ENCODE peak calls at places on chromosomes 1 and 21, in ten cellular contexts. G is Peyer's patch; E is CD8-positive, alpha-beta memory T cell; Y is aorta; D is HCT116; X is endothelial cell of umbilical vein; V is ovary; K is thoracic aorta; C is PC-3; S is neuronal stem cell. U is an unnamed sample. For H3K4me1, the result is how much of the 10 kb centered on the place peaks cover.

GRCh38 chr1:222734740-222735139 is 2.3 kb upstream of the FAM177B start:
- DNase-seq in G (no peak), E (no peak), Y (no peak), D (no peak), X (no peak), V (no peak), K (no peak), C (no peak), S (no peak), U (no peak)

GRCh38 chr1:204350265-204350664 is 9.5 kb downstream of the PLEKHA6 start:
- DNase-seq in G (no peak), E (no peak), Y (no peak), D (no peak), X (no peak), V (no peak), K (no peak), C (no peak), S (no peak), U (peak)

GRCh38 chr21:39048574-39048973 is 134.7 kb downstream of the PSMG1 start:
- DNase-seq in G (no peak), E (no peak), Y (peak), D (no peak), X (no peak), V (no peak), K (no peak), C (peak), S (no peak), U (no peak)

GRCh38 chr1:210250998-210251679 is 18.5 kb downstream of the SERTAD4 start:
- DNase-seq in G (no peak), E (no peak), Y (peak), D (peak), X (peak), V (peak), K (no peak), C (peak), S (peak), U (peak)

GRCh38 chr1:91798241-91798648 is 87.7 kb downstream of the TGFBR3 start:
- DNase-seq in G (no peak), E (no peak), Y (no peak), D (no peak), X (no peak), V (no peak), K (no peak), C (no peak), S (no peak), U (no peak)

GRCh38 chr1:172292840-172293239 is 127.6 kb upstream of the C1orf105 start:
- DNase-seq in G (no peak), E (no peak), Y (no peak), D (no peak), X (no peak), V (no peak), K (no peak), C (no peak), S (no peak), U (no peak)

GRCh38 chr1:200161801-200162200 is 134.3 kb downstream of the NR5A2 start:
- DNase-seq in G (no peak), E (no peak), Y (no peak), D (no peak), X (no peak), V (no peak), K (no peak), C (no peak), S (no peak), U (no peak)

GRCh38 chr1:231192620-231193163 is 30.8 kb downstream of the TRIM67 start:
- DNase-seq in G (no peak), E (no peak), Y (peak), D (no peak), X (peak), V (no peak), K (no peak), C (peak), S (no peak), U (peak)

GRCh38 chr1:151458936-151459330 is 361 bp downstream of the POGZ start:
- DNase-seq in G (peak), E (peak), Y (peak), D (peak), X (peak), V (peak), K (no peak), C (peak), S (peak), U (peak)

DNA sequence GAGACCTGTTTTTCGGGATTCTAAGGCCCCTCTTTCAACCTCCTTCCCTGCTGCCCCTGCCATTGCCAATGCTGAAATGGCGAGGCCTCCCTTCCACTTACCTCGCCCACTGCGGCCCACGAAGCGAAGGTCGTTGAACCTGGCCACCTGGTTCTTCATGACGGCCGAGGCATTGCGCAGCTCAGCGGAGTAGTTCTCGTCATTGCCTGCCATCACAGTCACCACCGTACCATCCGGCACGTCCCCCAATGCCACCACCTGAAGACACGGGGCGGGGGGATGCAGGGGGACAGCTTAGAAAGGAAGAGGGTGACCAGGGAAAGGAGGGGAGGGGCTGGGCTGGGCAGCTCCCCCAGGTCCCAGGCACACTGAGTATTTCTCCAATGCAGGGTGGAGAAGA is 2.6 kb downstream of the RUNX3 start:
- DNase-seq in G (no peak), E (peak), Y (no peak), D (no peak), X (no peak), V (no peak), K (no peak), C (no peak), S (no peak), U (no peak)
- H3K4me3 ChIP-seq in G (peak), E (peak), Y (no peak), D (no peak), X (no peak), V (no peak), K (no peak), C (no peak), S (no peak), U (no peak)

GRCh38 chr1:208177656-208178055 is 66.5 kb downstream of the PLXNA2 start:
- DNase-seq in G (no peak), E (no peak), Y (no peak), D (no peak), X (no peak), V (no peak), K (no peak), C (no peak), S (no peak), U (no peak)
- H3K4me1 ChIP-seq in G (under half), E (under half), Y (under half), D (under half), X (half or more), V (under half), K (under half), C (half or more), S (half or more), U (under half)

GRCh38 chr1:192401832-192402231 is 85.0 kb downstream of the RGS21 start:
- DNase-seq in G (no peak), E (no peak), Y (no peak), D (no peak), X (peak), V (no peak), K (no peak), C (peak), S (no peak), U (no peak)
- H3K4me3 ChIP-seq in G (no peak), E (no peak), Y (no peak), D (no peak), X (no peak), V (no peak), K (no peak), C (no peak), S (no peak), U (no peak)

DNA sequence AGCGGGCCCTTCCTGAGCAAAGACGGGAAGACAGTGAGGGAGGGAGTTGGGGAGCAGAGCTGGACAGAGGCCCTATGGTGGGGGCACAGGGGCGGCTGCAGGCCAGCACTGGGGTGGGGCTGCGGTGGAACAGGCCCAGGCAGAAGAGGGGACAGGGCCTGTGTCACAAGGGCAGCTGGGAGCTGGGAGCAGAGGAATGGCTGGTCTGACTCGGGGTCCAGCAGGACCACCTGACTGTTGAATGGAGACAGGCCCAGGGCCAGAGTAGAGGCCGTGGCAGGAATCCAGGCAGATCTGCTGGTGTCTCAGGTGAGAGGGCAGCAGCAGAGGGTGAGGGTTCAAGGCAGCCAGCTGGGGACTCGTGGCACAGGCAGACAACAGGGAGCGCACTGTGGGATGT is 25.3 kb downstream of the CTNNBIP1 start:
- DNase-seq in G (no peak), E (no peak), Y (peak), D (no peak), X (no peak), V (no peak), K (no peak), C (no peak), S (no peak), U (no peak)
- H3K4me1 ChIP-seq in G (under half), E (under half), Y (under half), D (under half), X (under half), V (under half), K (under half), C (under half), S (under half), U (under half)

DNA sequence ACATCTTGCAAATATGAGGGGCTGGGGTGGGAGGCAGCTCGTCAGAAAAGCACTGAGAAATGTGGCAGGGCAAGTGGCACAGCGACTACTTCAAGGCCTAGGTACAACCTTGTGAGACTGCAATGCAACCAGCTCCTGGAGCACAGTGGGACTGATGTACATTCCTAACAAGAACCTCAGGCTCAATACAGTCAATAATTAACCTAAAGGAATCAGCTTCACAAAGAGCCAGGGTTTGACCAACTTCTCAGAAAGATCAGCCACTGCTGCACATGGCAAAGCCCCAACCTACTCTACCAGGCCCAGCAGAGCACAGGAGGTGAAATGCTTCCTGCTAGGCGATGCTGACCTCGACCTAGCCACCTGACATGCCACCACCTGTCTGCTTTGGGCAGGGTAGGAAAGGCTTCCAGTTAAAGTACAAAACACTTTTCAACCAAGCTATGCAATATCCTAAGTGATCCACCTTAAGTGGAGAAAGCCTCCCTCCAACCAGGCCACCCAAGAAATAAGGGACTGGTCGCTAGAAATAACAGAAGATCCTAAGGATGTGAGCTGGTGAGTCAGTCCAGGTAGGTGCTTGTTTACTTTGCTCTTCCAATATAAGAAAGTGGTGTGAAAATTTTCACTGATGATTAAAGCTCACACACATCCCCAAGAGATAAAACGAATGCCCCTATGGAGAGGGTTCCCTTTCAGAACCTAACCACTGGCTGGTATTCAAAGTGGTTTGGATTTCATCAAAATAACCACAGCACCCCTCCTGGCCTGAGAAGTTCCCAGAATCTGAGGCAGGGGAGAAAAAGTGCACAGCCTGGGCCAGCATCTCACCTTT is 2.1 kb downstream of the RIPK4 start:
- DNase-seq in G (no peak), E (no peak), Y (peak), D (no peak), X (no peak), V (no peak), K (no peak), C (peak), S (no peak), U (no peak)
- H3K4me3 ChIP-seq in G (no peak), E (no peak), Y (no peak), D (peak), X (no peak), V (no peak), K (no peak), C (peak), S (no peak), U (no peak)

GRCh38 chr1:8116892-8117262 is 90.8 kb upstream of the ERRFI1 start:
- DNase-seq in G (no peak), E (no peak), Y (peak), D (no peak), X (peak), V (peak), K (no peak), C (no peak), S (no peak), U (peak)
- H3K4me1 ChIP-seq in G (under half), E (under half), Y (under half), D (half or more), X (under half), V (under half), K (half or more), C (under half), S (under half), U (under half)

DNA sequence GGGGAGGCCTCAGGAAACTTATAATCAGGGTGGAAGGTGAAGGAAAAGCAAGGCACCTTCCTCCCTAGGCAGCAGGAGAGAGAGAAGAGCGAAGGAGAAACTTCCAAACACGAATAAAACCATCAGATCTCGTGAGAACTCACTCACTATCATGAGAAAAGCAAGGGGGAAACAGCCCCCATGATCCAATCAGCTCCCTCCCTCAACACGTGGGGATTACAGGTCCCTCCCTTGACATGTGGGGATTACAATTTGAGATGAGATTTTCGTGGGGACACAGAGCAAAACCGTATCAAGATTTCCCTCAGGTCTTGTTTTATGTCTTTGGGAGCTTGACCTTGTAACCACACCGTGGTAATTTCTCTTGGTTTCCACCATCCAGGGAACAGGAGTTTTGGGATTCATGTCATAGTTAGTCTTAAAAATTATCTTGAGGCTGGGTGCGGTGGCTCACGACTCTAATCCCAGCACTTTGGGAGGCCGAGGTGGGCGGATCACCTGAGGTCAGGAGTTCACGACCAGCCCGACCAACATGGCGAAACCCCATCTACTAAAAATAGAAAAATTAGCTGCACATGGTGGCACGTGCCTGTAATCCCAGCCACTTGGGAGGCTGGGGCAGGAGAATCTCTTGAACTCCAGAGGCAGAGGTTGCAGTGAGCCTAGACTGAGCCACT is 47.2 kb upstream of the NBPF3 start:
- DNase-seq in G (no peak), E (no peak), Y (no peak), D (no peak), X (no peak), V (no peak), K (no peak), C (no peak), S (no peak), U (no peak)
- H3K4me3 ChIP-seq in G (no peak), E (no peak), Y (no peak), D (no peak), X (no peak), V (no peak), K (no peak), C (no peak), S (no peak), U (no peak)

U was measured in right cardiac atrium.